ENCODE peak calls at places on chromosomes 3 and 15, in ten cellular contexts. One of them, this sample, is unnamed.

GRCh38 chr15:56698268-56698667 is 35.0 kb downstream of the ZNF280D start:
- DNase-seq in astrocyte of the spinal cord: no peak
- DNase-seq in choroid plexus epithelial cell: no peak
- DNase-seq in brain microvascular endothelial cell: no peak
- DNase-seq in Right ventricle myocardium superior: no peak
- DNase-seq in kidney: no peak
- DNase-seq in cardiac fibroblast: no peak
- DNase-seq in HTR-8/SVneo: no peak
- DNase-seq in G401: no peak
- DNase-seq in iris pigment epithelial cell: no peak
- DNase-seq in this sample: no peak

GRCh38 chr15:61084944-61085367 is 144.1 kb downstream of the RORA start:
- DNase-seq in kidney: no peak
- DNase-seq in choroid plexus epithelial cell: peak; percentile 17
- DNase-seq in cardiac fibroblast: peak; percentile 34
- DNase-seq in Right ventricle myocardium superior: no peak
- DNase-seq in astrocyte of the spinal cord: peak; percentile 17
- DNase-seq in HTR-8/SVneo: no peak
- DNase-seq in iris pigment epithelial cell: peak; percentile 10
- DNase-seq in G401: no peak
- DNase-seq in brain microvascular endothelial cell: peak; percentile 9
- DNase-seq in this sample: no peak

GRCh38 chr3:38097446-38098375 is 39.2 kb downstream of the ACAA1 start:
- DNase-seq in Right ventricle myocardium superior: no peak
- DNase-seq in brain microvascular endothelial cell: no peak
- DNase-seq in kidney: no peak
- DNase-seq in choroid plexus epithelial cell: no peak
- DNase-seq in HTR-8/SVneo: no peak
- DNase-seq in cardiac fibroblast: no peak
- DNase-seq in astrocyte of the spinal cord: no peak
- DNase-seq in iris pigment epithelial cell: no peak
- DNase-seq in G401: no peak
- DNase-seq in this sample: no peak

GRCh38 chr3:94360982-94361381 is 298.1 kb downstream of the NSUN3 start:
- DNase-seq in cardiac fibroblast: peak; percentile 5
- DNase-seq in choroid plexus epithelial cell: peak; percentile 16
- DNase-seq in kidney: no peak
- DNase-seq in brain microvascular endothelial cell: no peak
- DNase-seq in Right ventricle myocardium superior: peak; percentile 63
- DNase-seq in G401: peak; percentile 65
- DNase-seq in HTR-8/SVneo: no peak
- DNase-seq in astrocyte of the spinal cord: peak; percentile 49
- DNase-seq in iris pigment epithelial cell: peak; percentile 2
- DNase-seq in this sample: peak; percentile 45

GRCh38 chr15:69478259-69478687 is 25.7 kb downstream of the RPLP1 start:
- DNase-seq in astrocyte of the spinal cord: peak; percentile 56
- DNase-seq in kidney: no peak
- DNase-seq in G401: peak; percentile 29
- DNase-seq in cardiac fibroblast: peak; percentile 67
- DNase-seq in Right ventricle myocardium superior: peak; percentile 66
- DNase-seq in choroid plexus epithelial cell: peak; percentile 75
- DNase-seq in iris pigment epithelial cell: peak; percentile 52
- DNase-seq in HTR-8/SVneo: peak; percentile 84
- DNase-seq in brain microvascular endothelial cell: no peak
- DNase-seq in this sample: no peak

GRCh38 chr15:74376226-74376625 is 8.8 kb upstream of the CYP11A1 start:
- DNase-seq in G401: no peak
- DNase-seq in Right ventricle myocardium superior: no peak
- DNase-seq in brain microvascular endothelial cell: no peak
- DNase-seq in astrocyte of the spinal cord: no peak
- DNase-seq in iris pigment epithelial cell: no peak
- DNase-seq in cardiac fibroblast: no peak
- DNase-seq in HTR-8/SVneo: no peak
- DNase-seq in kidney: peak; percentile 6
- DNase-seq in choroid plexus epithelial cell: no peak
- DNase-seq in this sample: no peak

GRCh38 chr3:49899815-49900214 is 3.9 kb downstream of the MST1R start:
- DNase-seq in choroid plexus epithelial cell: peak; percentile 43
- DNase-seq in HTR-8/SVneo: no peak
- DNase-seq in iris pigment epithelial cell: no peak
- DNase-seq in G401: peak; percentile 19
- DNase-seq in cardiac fibroblast: peak; percentile 46
- DNase-seq in astrocyte of the spinal cord: no peak
- DNase-seq in kidney: no peak
- DNase-seq in brain microvascular endothelial cell: no peak
- DNase-seq in Right ventricle myocardium superior: no peak
- DNase-seq in this sample: no peak

GRCh38 chr3:45509038-45509767 is 85.3 kb upstream of the LIMD1 start:
- DNase-seq in cardiac fibroblast: peak; percentile 64
- DNase-seq in kidney: no peak
- DNase-seq in HTR-8/SVneo: no peak
- DNase-seq in iris pigment epithelial cell: peak; percentile 99
- DNase-seq in Right ventricle myocardium superior: no peak
- DNase-seq in brain microvascular endothelial cell: peak; percentile 97
- DNase-seq in choroid plexus epithelial cell: peak; percentile 99
- DNase-seq in astrocyte of the spinal cord: peak; percentile 99
- DNase-seq in G401: peak; percentile 98
- DNase-seq in this sample: peak; percentile 96

GRCh38 chr3:64393193-64393592 is 167.9 kb upstream of the PRICKLE2 start:
- DNase-seq in choroid plexus epithelial cell: no peak
- DNase-seq in iris pigment epithelial cell: no peak
- DNase-seq in astrocyte of the spinal cord: no peak
- DNase-seq in brain microvascular endothelial cell: no peak
- DNase-seq in cardiac fibroblast: no peak
- DNase-seq in G401: no peak
- DNase-seq in kidney: no peak
- DNase-seq in HTR-8/SVneo: no peak
- DNase-seq in Right ventricle myocardium superior: no peak
- DNase-seq in this sample: no peak

GRCh38 chr3:123332124-123332641 is 116.7 kb downstream of the ADCY5 start:
- DNase-seq in HTR-8/SVneo: no peak
- DNase-seq in astrocyte of the spinal cord: no peak
- DNase-seq in kidney: peak; percentile 71
- DNase-seq in choroid plexus epithelial cell: no peak
- DNase-seq in iris pigment epithelial cell: no peak
- DNase-seq in G401: no peak
- DNase-seq in brain microvascular endothelial cell: no peak
- DNase-seq in cardiac fibroblast: no peak
- DNase-seq in Right ventricle myocardium superior: peak; percentile 42
- DNase-seq in this sample: no peak

GRCh38 chr15:81523867-81524266 is 149.9 kb upstream of the TMC3 start:
- DNase-seq in astrocyte of the spinal cord: no peak
- DNase-seq in G401: no peak
- DNase-seq in iris pigment epithelial cell: no peak
- DNase-seq in brain microvascular endothelial cell: no peak
- DNase-seq in cardiac fibroblast: no peak
- DNase-seq in kidney: no peak
- DNase-seq in choroid plexus epithelial cell: no peak
- DNase-seq in Right ventricle myocardium superior: no peak
- DNase-seq in HTR-8/SVneo: no peak
- DNase-seq in this sample: no peak

GRCh38 chr3:52520716-52521487 is 12.8 kb downstream of the NT5DC2 start:
- DNase-seq in HTR-8/SVneo: no peak
- DNase-seq in choroid plexus epithelial cell: no peak
- DNase-seq in astrocyte of the spinal cord: no peak
- DNase-seq in G401: no peak
- DNase-seq in kidney: peak; percentile 67
- DNase-seq in brain microvascular endothelial cell: no peak
- DNase-seq in cardiac fibroblast: no peak
- DNase-seq in Right ventricle myocardium superior: peak; percentile 43
- DNase-seq in iris pigment epithelial cell: no peak
- DNase-seq in this sample: no peak